ENCODE peak calls at places on chromosomes 4 and X, in nine cellular contexts. T is fibroblast of lung, V is endothelial cell of umbilical vein, D is mammary epithelial cell, R is IMR-90, A is SK-N-SH, O is mesenchymal stem cell, N is MM.1S, H is endodermal cell. J is an unnamed sample. For H3K36me3 and H3K4me1, the result is how much of the 10 kb centered on the place peaks cover.

GRCh38 chrX:106692425-106693075 is 34.0 kb upstream of the RNF128 start:
- DNase-seq in T (no peak), V (no peak), D (no peak), R (no peak), A (no peak), O (no peak), N (no peak), H (no peak), J (no peak)

GRCh38 chrX:70039758-70040157 is 10.0 kb downstream of the AWAT2 start:
- DNase-seq in T (no peak), V (no peak), D (no peak), R (no peak), A (no peak), O (no peak), N (no peak), H (no peak), J (no peak)

GRCh38 chrX:45696762-45697161 is 496.1 kb upstream of the DIPK2B start:
- DNase-seq in T (no peak), V (peak), D (no peak), R (no peak), A (no peak), O (peak), N (no peak), H (no peak), J (no peak)

GRCh38 chr4:35885081-35885480 is 359.2 kb downstream of the ARAP2 start:
- DNase-seq in T (no peak), V (no peak), D (no peak), R (no peak), A (no peak), O (peak), N (no peak), H (no peak), J (no peak)

GRCh38 chr4:182560358-182560757 is 317.2 kb downstream of the TENM3 start:
- DNase-seq in T (peak), V (peak), D (no peak), R (peak), A (no peak), O (peak), N (no peak), H (peak), J (no peak)

GRCh38 chrX:15349046-15349445 is 13.7 kb upstream of the PIGA start:
- DNase-seq in T (peak), V (peak), D (peak), R (peak), A (peak), O (peak), N (peak), H (peak), J (no peak)

GRCh38 chrX:13891367-13892146 is 74.7 kb upstream of the GPM6B start:
- DNase-seq in T (no peak), V (no peak), D (peak), R (no peak), A (no peak), O (no peak), N (no peak), H (no peak), J (no peak)

GRCh38 chrX:39416547-39417262 is 615.4 kb downstream of the MID1IP1 start:
- DNase-seq in T (no peak), V (no peak), D (no peak), R (no peak), A (no peak), O (no peak), N (no peak), H (no peak), J (no peak)

GRCh38 chrX:9340619-9341304 is 124.1 kb upstream of the TBL1X start:
- DNase-seq in T (peak), V (peak), D (no peak), R (peak), A (peak), O (peak), N (peak), H (peak), J (no peak)

DNA sequence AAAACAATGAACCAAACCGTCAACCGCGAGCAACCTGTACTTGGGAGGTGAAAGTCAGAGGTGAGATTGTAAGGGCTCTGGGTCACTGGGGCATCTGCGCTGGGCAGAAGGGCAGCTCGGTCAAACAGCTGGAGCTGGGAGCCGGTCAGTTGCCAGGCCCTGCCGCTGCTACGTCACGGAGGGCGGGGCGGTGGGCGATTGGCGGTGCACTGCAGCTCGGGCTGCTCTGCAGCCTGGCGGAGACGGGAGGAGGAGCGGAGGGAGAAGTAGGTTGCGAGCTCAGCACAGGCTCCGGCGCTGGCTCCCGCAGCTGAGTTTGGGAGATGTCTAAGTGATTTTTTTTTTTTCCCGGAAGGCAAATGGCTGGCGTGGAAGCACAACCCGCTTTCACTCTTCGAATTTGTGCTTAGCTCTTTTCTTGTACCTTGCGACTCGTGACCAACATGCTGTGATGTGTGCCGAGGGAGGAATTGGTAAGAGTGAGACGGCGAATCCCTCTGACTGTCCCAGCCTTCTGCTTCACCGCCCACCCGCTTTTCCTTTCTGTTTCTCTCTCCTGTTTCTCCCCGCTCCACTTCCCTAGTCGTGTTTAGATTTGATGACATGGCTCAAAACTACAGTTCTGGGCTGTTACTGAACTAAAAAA is at the start of gene ATP10D:
- DNase-seq in T (peak), V (peak), D (peak), R (peak), A (peak), O (peak), N (peak), H (peak), J (peak)
- H3K36me3 ChIP-seq in T (under half), V (under half), D (under half), R (under half), A (under half), O (under half), N (under half), H (under half), J (under half)

DNA sequence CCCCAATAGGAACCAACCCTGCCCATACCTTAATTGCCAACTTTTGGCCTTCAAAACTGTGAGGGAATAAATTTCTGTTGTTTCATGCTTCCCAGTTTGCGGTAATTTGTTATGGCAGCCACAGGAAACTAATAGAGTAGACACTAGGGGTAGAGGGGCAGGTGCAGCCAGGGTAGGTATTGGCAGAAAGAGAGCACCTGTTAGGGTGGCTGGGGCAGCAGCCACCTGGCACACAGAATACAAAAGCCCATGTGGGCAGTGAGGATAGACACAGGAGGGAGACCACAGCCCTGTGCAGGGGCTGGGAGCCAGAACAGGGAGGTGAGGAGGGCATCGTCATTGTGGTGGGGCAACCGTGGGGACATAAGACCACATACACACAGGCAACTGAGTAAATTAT is 28.2 kb downstream of the IRF2 start:
- DNase-seq in T (no peak), V (no peak), D (no peak), R (no peak), A (no peak), O (no peak), N (peak), H (no peak), J (no peak)
- H3K4me1 ChIP-seq in T (under half), V (under half), D (under half), R (under half), A (under half), O (under half), N (half or more), H (under half), J (under half)

DNA sequence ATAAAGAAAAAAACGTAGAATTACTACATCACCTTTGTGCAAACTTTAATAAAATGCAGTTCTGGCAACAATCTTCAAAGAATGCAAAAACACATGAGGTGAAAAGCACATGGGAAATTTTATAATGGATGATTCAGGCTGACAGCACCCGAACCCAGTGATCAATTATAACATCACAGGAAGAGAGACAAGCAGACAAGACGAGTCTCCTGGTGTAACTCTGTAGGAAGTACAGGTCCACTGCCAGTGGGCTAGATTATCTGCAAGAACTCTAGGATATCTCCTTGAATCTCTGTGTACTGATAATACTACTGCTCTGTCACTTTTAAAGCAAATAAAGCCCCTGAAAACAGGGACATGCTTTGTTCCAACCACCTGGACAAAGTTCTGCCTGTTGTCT is 58.9 kb upstream of the NXF3 start:
- DNase-seq in T (no peak), V (no peak), D (peak), R (no peak), A (no peak), O (no peak), N (no peak), H (no peak), J (no peak)
- H3K9ac ChIP-seq in T (no peak), V (peak), D (peak), R (no peak), A (peak), O (peak), N (no peak), H (no peak), J (no peak)

GRCh38 chrX:48829016-48829735 is 2.9 kb downstream of the ERAS start:
- DNase-seq in T (no peak), V (no peak), D (no peak), R (no peak), A (no peak), O (no peak), N (no peak), H (no peak), J (no peak)

GRCh38 chrX:48827654-48827968 is 1.3 kb downstream of the ERAS start:
- DNase-seq in T (no peak), V (no peak), D (no peak), R (no peak), A (no peak), O (no peak), N (no peak), H (no peak), J (no peak)

GRCh38 chrX:48826876-48827653 is 752 bp downstream of the ERAS start:
- DNase-seq in T (no peak), V (no peak), D (no peak), R (no peak), A (peak), O (no peak), N (no peak), H (peak), J (no peak)

GRCh38 chrX:48824066-48824465 is 2.2 kb upstream of the ERAS start:
- DNase-seq in T (no peak), V (no peak), D (no peak), R (no peak), A (no peak), O (no peak), N (no peak), H (no peak), J (no peak)

GRCh38 chrX:48826135-48826875 is at the start of gene ERAS:
- DNase-seq in T (no peak), V (no peak), D (no peak), R (no peak), A (peak), O (no peak), N (peak), H (no peak), J (no peak)
- H3K36me3 ChIP-seq in T (under half), V (under half), D (under half), R (under half), A (under half), O (under half), N (under half), H (under half), J (under half)

GRCh38 chr4:88738714-88739366 is 41.2 kb upstream of the NAP1L5 start:
- DNase-seq in T (no peak), V (no peak), D (no peak), R (peak), A (no peak), O (no peak), N (no peak), H (peak), J (no peak)

GRCh38 chr4:88735554-88735953 is 37.9 kb upstream of the NAP1L5 start:
- DNase-seq in T (peak), V (no peak), D (no peak), R (peak), A (no peak), O (no peak), N (no peak), H (no peak), J (no peak)

GRCh38 chr4:88738146-88738545 is 40.5 kb upstream of the NAP1L5 start:
- DNase-seq in T (no peak), V (no peak), D (no peak), R (no peak), A (no peak), O (no peak), N (no peak), H (no peak), J (no peak)

GRCh38 chr4:88736264-88736663 is 38.6 kb upstream of the NAP1L5 start:
- DNase-seq in T (no peak), V (no peak), D (no peak), R (no peak), A (no peak), O (no peak), N (no peak), H (no peak), J (no peak)

DNA sequence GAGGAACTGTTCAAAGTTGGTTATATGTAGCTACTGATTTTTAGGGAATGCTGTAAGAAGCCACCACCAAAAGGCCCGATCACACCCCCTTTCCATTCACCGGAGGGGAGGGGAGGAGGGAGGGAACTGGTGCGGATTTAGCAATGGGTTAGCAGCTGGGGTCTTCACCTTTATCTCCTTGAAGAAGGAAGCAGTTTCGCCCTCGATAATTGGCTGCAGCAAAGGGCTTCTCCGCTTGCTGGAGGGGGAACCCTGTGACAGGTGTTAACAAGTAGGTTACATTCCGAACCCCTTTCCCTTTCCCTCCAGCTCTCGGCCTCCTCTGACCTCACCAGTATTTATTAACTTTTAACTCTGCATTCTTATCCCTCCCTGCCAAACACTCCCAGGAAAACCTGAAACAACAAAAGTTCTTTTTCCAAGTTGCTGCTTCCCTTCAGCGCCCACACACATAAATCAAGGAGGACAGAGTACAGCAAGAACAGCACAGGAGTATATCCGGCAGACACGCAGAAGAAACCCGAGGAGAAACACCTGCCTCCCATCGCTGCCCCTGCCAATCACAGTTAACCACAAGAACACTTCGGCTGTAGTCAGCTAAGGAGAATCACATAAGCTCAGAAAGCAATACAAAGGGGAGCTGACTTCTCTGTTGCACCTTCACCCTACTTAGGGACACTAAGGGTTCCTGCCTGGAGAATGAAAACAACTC is 39.8 kb upstream of the NAP1L5 start:
- DNase-seq in T (peak), V (peak), D (peak), R (peak), A (no peak), O (peak), N (peak), H (peak), J (peak)
- H3K4me1 ChIP-seq in T (under half), V (under half), D (under half), R (under half), A (under half), O (under half), N (under half), H (under half), J (under half)

DNA sequence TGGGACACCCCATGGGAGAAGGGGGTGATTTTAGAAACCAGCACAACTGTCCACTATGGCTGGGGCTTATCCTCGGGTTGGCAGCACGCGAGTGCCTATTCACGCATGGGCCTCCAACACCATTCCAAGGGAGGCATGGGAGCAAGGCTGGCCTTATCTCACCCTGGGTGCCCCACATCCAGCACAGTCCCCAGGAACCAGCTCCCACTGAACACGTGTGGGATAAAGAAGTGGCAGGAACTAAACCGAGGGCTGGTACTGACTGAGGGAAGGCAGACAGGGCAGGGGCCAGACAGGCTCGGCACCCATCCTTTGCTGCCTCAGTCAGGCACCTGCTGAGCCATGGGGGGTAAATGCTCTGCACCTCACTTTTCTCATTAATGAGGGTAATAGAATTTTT is 43.7 kb upstream of the GPR78 start:
- DNase-seq in T (no peak), V (no peak), D (no peak), R (no peak), A (no peak), O (no peak), N (no peak), H (no peak), J (no peak)
- H3K9ac ChIP-seq in T (no peak), V (no peak), D (no peak), R (no peak), A (no peak), O (peak), N (no peak), H (no peak), J (no peak)

J was measured in kidney.